ENCODE peak calls at places on chromosome 14, in five cellular contexts. P, F, V, C and A are unnamed samples. For H3K27me3, the result is how much of the 10 kb centered on the place peaks cover.

GRCh38 chr14:90534838-90535555 is 138.2 kb downstream of the CALM1 start:
- DNase-seq in P (no peak), V (no peak), C (no peak), F (no peak), A (no peak)

GRCh38 chr14:47674148-47674545 is 1.3 kb downstream of the MDGA2 start:
- DNase-seq in V (no peak), F (no peak), C (no peak), P (no peak), A (no peak)

GRCh38 chr14:52790756-52791203 is 627 bp downstream of the GNPNAT1 start:
- DNase-seq in C (no peak), V (no peak), F (no peak), P (no peak), A (no peak)

GRCh38 chr14:32366995-32367394 is 37.9 kb downstream of the AKAP6 start:
- DNase-seq in P (no peak), F (peak), V (no peak), C (no peak), A (no peak)

GRCh38 chr14:90288646-90289355 is 32.4 kb downstream of the PSMC1 start:
- DNase-seq in P (no peak), F (no peak), C (no peak), V (no peak), A (no peak)

GRCh38 chr14:70013269-70013873 is 134.2 kb downstream of the SMOC1 start:
- DNase-seq in C (peak), V (no peak), F (peak), P (no peak), A (no peak)

GRCh38 chr14:50099335-50099734 is 17.0 kb downstream of the VCPKMT start:
- DNase-seq in F (no peak), V (no peak), P (no peak), C (peak), A (no peak)

GRCh38 chr14:68160779-68161546 is 341.4 kb downstream of the RAD51B start:
- DNase-seq in V (no peak), F (no peak), P (no peak), C (no peak), A (no peak)

GRCh38 chr14:59176764-59177163 is 11.7 kb upstream of the DAAM1 start:
- DNase-seq in C (no peak), V (no peak), F (no peak), P (no peak), A (no peak)

GRCh38 chr14:100106260-100106659 is 41.0 kb downstream of the EVL start:
- DNase-seq in V (no peak), F (no peak), C (no peak), P (no peak), A (no peak)

GRCh38 chr14:93017341-93017797 is 94.4 kb downstream of the CHGA start:
- DNase-seq in V (no peak), C (no peak), P (no peak), F (no peak), A (no peak)

GRCh38 chr14:21405097-21405496 is 21.3 kb upstream of the SUPT16H start:
- DNase-seq in P (no peak), V (no peak), C (no peak), F (peak), A (no peak)

GRCh38 chr14:75170797-75171196 is 5.6 kb downstream of the TMED10 start:
- DNase-seq in C (no peak), P (no peak), F (peak), V (no peak), A (no peak)

GRCh38 chr14:49893309-49894213 is 679 bp downstream of the ARF6 start:
- DNase-seq in C (peak), V (no peak), F (peak), P (peak), A (no peak)

GRCh38 chr14:101457177-101457935 is 103.9 kb upstream of the DIO3 start:
- DNase-seq in P (no peak), C (no peak), F (no peak), V (no peak), A (no peak)

GRCh38 chr14:73718742-73719251 is 4.6 kb upstream of the PNMA1 start:
- DNase-seq in P (no peak), V (no peak), C (no peak), F (no peak), A (no peak)

GRCh38 chr14:57865450-57866198 is at the start of gene SLC35F4:
- DNase-seq in F (peak), C (no peak), P (no peak), V (no peak), A (no peak)
- H3K27me3 ChIP-seq in F (half or more), C (under half), P (under half), V (under half), A (under half)

GRCh38 chr14:29925736-29926135 is 1.9 kb downstream of the PRKD1 start:
- DNase-seq in P (no peak), C (no peak), V (no peak), F (peak), A (no peak)

GRCh38 chr14:29926701-29927595 is 699 bp downstream of the PRKD1 start:
- DNase-seq in V (no peak), C (peak), P (peak), F (peak), A (no peak)

GRCh38 chr14:29926228-29926627 is 1.4 kb downstream of the PRKD1 start:
- DNase-seq in F (peak), V (no peak), C (no peak), P (no peak), A (no peak)

GRCh38 chr14:29927596-29928341 is at the start of gene PRKD1:
- DNase-seq in V (no peak), C (peak), F (peak), P (peak), A (no peak)

DNA sequence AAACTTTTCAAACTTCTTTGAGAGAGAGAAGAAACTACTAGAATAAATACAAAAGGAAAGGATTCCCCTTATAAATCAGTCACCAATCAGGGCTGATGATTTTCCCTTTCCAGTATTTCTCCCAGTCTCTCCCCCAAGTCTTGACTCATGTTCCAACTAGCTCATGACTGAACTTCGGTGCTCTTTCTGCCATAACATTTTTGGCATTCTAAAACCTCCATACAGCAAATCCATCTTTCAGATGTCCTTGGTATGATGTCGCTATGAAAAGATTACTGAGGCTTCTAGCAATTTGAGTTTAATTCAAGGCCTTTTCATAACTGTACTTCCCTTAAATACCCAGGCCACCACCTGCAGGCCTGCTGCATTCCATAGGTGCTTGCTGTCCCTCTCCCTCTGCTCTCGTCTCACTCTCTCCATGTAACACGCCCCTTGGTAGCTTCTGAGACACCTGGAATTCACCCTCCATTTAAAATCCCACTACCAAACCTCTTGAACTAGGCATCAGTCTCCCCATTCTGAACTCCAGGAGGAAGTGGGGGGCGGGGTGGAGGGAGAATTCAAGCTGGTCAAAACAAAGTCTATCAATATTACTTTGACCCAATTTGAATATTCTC is 2.4 kb downstream of the PRKD1 start:
- DNase-seq in C (no peak), V (no peak), F (peak), P (no peak), A (peak)
- H3K4me3 ChIP-seq in C (no peak), V (no peak), F (peak), P (no peak), A (peak)

GRCh38 chr14:71050227-71050823 is 143.1 kb downstream of the PCNX1 start:
- DNase-seq in F (peak), C (no peak), P (no peak), V (no peak), A (no peak)
- TF ChIP-seq CTCF in F (peak), C (no peak), P (no peak), V (peak), A (peak)

GRCh38 chr14:65153101-65153500 is 50.8 kb upstream of the MAX start:
- DNase-seq in V (no peak), P (no peak), C (peak), F (no peak), A (no peak)
- H3K27me3 ChIP-seq in V (under half), P (under half), C (under half), F (under half), A (under half)